ENCODE peak calls at places on chromosomes 7 and 10, in four cellular contexts. One of them, this sample, is unnamed.
A peak's percentile ranks its signal among the peaks of the same experiment; 100 is the strongest.

GRCh38 chr10:33240931-33241330 is 93.5 kb downstream of the NRP1 start:
- DNase-seq in mammary epithelial cell: no peak
- DNase-seq in cardiac muscle cell: peak; percentile 56
- DNase-seq in IMR-90: peak; percentile 46
- DNase-seq in this sample: no peak

GRCh38 chr7:127591189-127591588 is 2.3 kb upstream of the FSCN3 start:
- DNase-seq in mammary epithelial cell: no peak
- DNase-seq in cardiac muscle cell: no peak
- DNase-seq in IMR-90: no peak
- DNase-seq in this sample: no peak

GRCh38 chr7:41313171-41313570 is 389.7 kb downstream of the INHBA start:
- DNase-seq in mammary epithelial cell: no peak
- DNase-seq in cardiac muscle cell: no peak
- DNase-seq in IMR-90: peak; percentile 45
- DNase-seq in this sample: no peak

GRCh38 chr10:131494451-131494850 is 182.9 kb upstream of the TCERG1L start:
- DNase-seq in mammary epithelial cell: no peak
- DNase-seq in cardiac muscle cell: no peak
- DNase-seq in IMR-90: no peak
- DNase-seq in this sample: no peak

GRCh38 chr10:52400564-52400963 is 86.5 kb downstream of the DKK1 start:
- DNase-seq in mammary epithelial cell: peak; percentile 16
- DNase-seq in cardiac muscle cell: peak; percentile 50
- DNase-seq in IMR-90: peak; percentile 50
- DNase-seq in this sample: no peak

GRCh38 chr10:109411897-109412296 is 511.4 kb downstream of the XPNPEP1 start:
- DNase-seq in mammary epithelial cell: no peak
- DNase-seq in cardiac muscle cell: no peak
- DNase-seq in IMR-90: no peak
- DNase-seq in this sample: no peak

GRCh38 chr7:12685550-12685949 is 1.9 kb upstream of the ARL4A start:
- DNase-seq in mammary epithelial cell: no peak
- DNase-seq in cardiac muscle cell: peak; percentile 71
- DNase-seq in IMR-90: peak; percentile 33
- DNase-seq in this sample: peak; percentile 47

GRCh38 chr10:99784025-99784730 is 1.7 kb downstream of the ABCC2 start:
- DNase-seq in mammary epithelial cell: peak; percentile 25
- DNase-seq in cardiac muscle cell: peak; percentile 84
- DNase-seq in IMR-90: peak; percentile 90
- DNase-seq in this sample: peak; percentile 26

GRCh38 chr7:41189866-41190265 is 513.0 kb downstream of the INHBA start:
- DNase-seq in mammary epithelial cell: peak; percentile 97
- DNase-seq in cardiac muscle cell: peak; percentile 91
- DNase-seq in IMR-90: peak; percentile 97
- DNase-seq in this sample: no peak

GRCh38 chr7:155489158-155489840 is 31.4 kb downstream of the EN2 start:
- DNase-seq in mammary epithelial cell: no peak
- DNase-seq in cardiac muscle cell: no peak
- DNase-seq in IMR-90: no peak
- DNase-seq in this sample: no peak

GRCh38 chr10:5355762-5356478 is 8.8 kb upstream of the UCN3 start:
- DNase-seq in mammary epithelial cell: no peak
- DNase-seq in cardiac muscle cell: no peak
- DNase-seq in IMR-90: no peak
- DNase-seq in this sample: no peak

GRCh38 chr7:115221484-115221883 is 299.6 kb downstream of the MDFIC start:
- DNase-seq in mammary epithelial cell: no peak
- DNase-seq in cardiac muscle cell: no peak
- DNase-seq in IMR-90: peak; percentile 54
- DNase-seq in this sample: no peak

GRCh38 chr7:94701555-94701973 is 45.6 kb upstream of the SGCE start:
- DNase-seq in mammary epithelial cell: peak; percentile 73
- DNase-seq in cardiac muscle cell: peak; percentile 90
- DNase-seq in IMR-90: peak; percentile 52
- DNase-seq in this sample: no peak

GRCh38 chr7:48832303-48832845 is 92.0 kb upstream of the CDC14C start:
- DNase-seq in mammary epithelial cell: no peak
- DNase-seq in cardiac muscle cell: no peak
- DNase-seq in IMR-90: no peak
- DNase-seq in this sample: no peak

GRCh38 chr7:30694218-30694745 is 12.0 kb upstream of the CRHR2 start:
- DNase-seq in mammary epithelial cell: no peak
- DNase-seq in cardiac muscle cell: no peak
- DNase-seq in IMR-90: no peak
- DNase-seq in this sample: peak; percentile 71

GRCh38 chr10:93991101-93991500 is 2.6 kb upstream of the PLCE1 start:
- DNase-seq in mammary epithelial cell: no peak
- DNase-seq in cardiac muscle cell: peak; percentile 43
- DNase-seq in IMR-90: no peak
- DNase-seq in this sample: no peak

GRCh38 chr10:14670551-14671240 is 104.0 kb downstream of the FAM107B start:
- DNase-seq in mammary epithelial cell: no peak
- DNase-seq in cardiac muscle cell: peak; percentile 10
- DNase-seq in IMR-90: peak; percentile 82
- DNase-seq in this sample: no peak

GRCh38 chr7:2585446-2585845 is 26.7 kb downstream of the IQCE start:
- DNase-seq in mammary epithelial cell: no peak
- DNase-seq in cardiac muscle cell: no peak
- DNase-seq in IMR-90: no peak
- DNase-seq in this sample: no peak

GRCh38 chr7:101085000-101085948 is at the start of gene TRIM56:
- DNase-seq in mammary epithelial cell: peak; percentile 100
- DNase-seq in cardiac muscle cell: peak; percentile 89
- DNase-seq in IMR-90: peak; percentile 74
- DNase-seq in this sample: peak; percentile 96

GRCh38 chr10:101120884-101121660 is 10.0 kb upstream of the TLX1 start:
- DNase-seq in mammary epithelial cell: no peak
- DNase-seq in cardiac muscle cell: no peak
- DNase-seq in IMR-90: no peak
- DNase-seq in this sample: no peak

GRCh38 chr10:101123085-101123814 is 7.8 kb upstream of the TLX1 start:
- DNase-seq in mammary epithelial cell: no peak
- DNase-seq in cardiac muscle cell: no peak
- DNase-seq in IMR-90: no peak
- DNase-seq in this sample: no peak

GRCh38 chr10:101123815-101124617 is 7.1 kb upstream of the TLX1 start:
- DNase-seq in mammary epithelial cell: no peak
- DNase-seq in cardiac muscle cell: no peak
- DNase-seq in IMR-90: no peak
- DNase-seq in this sample: no peak

GRCh38 chr10:101121661-101122045 is 9.4 kb upstream of the TLX1 start:
- DNase-seq in mammary epithelial cell: no peak
- DNase-seq in cardiac muscle cell: no peak
- DNase-seq in IMR-90: no peak
- DNase-seq in this sample: no peak

GRCh38 chr10:101122270-101123084 is 8.6 kb upstream of the TLX1 start:
- DNase-seq in mammary epithelial cell: no peak
- DNase-seq in cardiac muscle cell: no peak
- DNase-seq in IMR-90: no peak
- DNase-seq in this sample: no peak
- H3K27me3 ChIP-seq in mammary epithelial cell: peaks cover 33% of the 10 kb centered on the region
- H3K27me3 ChIP-seq in cardiac muscle cell: peaks cover 100% of the 10 kb centered on the region
- H3K27me3 ChIP-seq in IMR-90: peaks cover 94% of the 10 kb centered on the region
- H3K27me3 ChIP-seq in this sample: peaks cover 22% of the 10 kb centered on the region

GRCh38 chr7:5591547-5591899 is 167.9 kb upstream of the TNRC18 start:
- DNase-seq in mammary epithelial cell: peak; percentile 76
- DNase-seq in cardiac muscle cell: peak; percentile 92
- DNase-seq in IMR-90: peak; percentile 80
- DNase-seq in this sample: peak; percentile 48
- H3K27ac ChIP-seq in mammary epithelial cell: no peak overlapping the region
- H3K27ac ChIP-seq in cardiac muscle cell: peak overlapping the region; percentile 86
- H3K27ac ChIP-seq in IMR-90: peak overlapping the region; percentile 48
- H3K27ac ChIP-seq in this sample: peak overlapping the region; percentile 29

DNA sequence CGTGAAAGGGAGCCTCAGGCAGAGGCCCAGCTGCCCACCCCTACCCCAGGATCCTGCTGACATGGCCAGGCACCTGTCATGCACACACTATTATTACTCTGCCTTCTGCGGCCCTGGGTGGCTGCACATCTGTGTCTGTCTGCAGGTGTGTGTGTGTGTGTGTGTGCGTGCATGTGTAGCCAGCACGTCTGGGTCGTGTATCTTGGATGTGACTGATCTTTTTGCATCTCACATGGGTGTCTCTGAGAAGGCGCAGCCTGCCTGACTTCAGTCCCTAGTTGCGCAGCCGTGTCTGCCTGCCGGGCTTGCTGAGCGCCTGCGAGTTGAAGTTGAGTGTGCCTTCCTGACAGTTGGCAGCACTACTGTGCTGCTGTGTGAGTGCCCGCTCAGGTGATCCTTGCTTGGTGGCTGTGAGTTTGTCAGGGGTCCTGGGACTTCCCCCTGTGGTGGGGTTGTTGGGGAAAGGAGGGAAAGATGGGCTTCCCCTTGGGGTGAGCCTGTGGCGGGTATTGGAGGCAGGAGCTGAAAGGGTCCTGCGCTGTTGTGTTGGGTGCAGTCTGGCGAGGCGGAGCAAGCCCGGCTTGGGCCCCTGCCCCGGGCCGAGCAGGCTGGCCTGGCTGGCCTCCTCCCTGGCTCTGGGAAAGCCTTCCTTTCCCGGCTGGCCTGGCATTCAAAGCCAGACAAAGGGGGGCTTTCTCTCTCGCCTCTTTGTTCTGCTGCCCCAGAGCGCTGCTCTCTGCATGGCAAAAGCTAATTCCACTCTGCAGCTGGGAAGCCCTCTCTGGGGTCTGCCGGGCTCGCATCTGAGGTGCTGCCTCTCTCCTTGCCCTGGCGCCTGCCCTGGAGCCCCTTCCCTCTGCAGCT is 4.8 kb downstream of the TRIM8 start:
- DNase-seq in mammary epithelial cell: no peak
- DNase-seq in cardiac muscle cell: no peak
- DNase-seq in IMR-90: no peak
- DNase-seq in this sample: peak; percentile 61
- H3K4me3 ChIP-seq in mammary epithelial cell: no peak overlapping the region
- H3K4me3 ChIP-seq in cardiac muscle cell: no peak overlapping the region
- H3K4me3 ChIP-seq in IMR-90: peak overlapping the region; percentile 15
- H3K4me3 ChIP-seq in this sample: no peak overlapping the region

GRCh38 chr7:20216637-20217036 is 547 bp downstream of the MACC1 start:
- DNase-seq in mammary epithelial cell: no peak
- DNase-seq in cardiac muscle cell: no peak
- DNase-seq in IMR-90: no peak
- DNase-seq in this sample: no peak

GRCh38 chr7:20214787-20215669 is 2.2 kb downstream of the MACC1 start:
- DNase-seq in mammary epithelial cell: peak; percentile 69
- DNase-seq in cardiac muscle cell: no peak
- DNase-seq in IMR-90: no peak
- DNase-seq in this sample: no peak

GRCh38 chr7:20211376-20211775 is 5.8 kb downstream of the MACC1 start:
- DNase-seq in mammary epithelial cell: no peak
- DNase-seq in cardiac muscle cell: no peak
- DNase-seq in IMR-90: no peak
- DNase-seq in this sample: no peak

GRCh38 chr7:20214132-20214531 is 3.1 kb downstream of the MACC1 start:
- DNase-seq in mammary epithelial cell: no peak
- DNase-seq in cardiac muscle cell: no peak
- DNase-seq in IMR-90: no peak
- DNase-seq in this sample: no peak

GRCh38 chr7:20213378-20213777 is 3.8 kb downstream of the MACC1 start:
- DNase-seq in mammary epithelial cell: no peak
- DNase-seq in cardiac muscle cell: no peak
- DNase-seq in IMR-90: no peak
- DNase-seq in this sample: no peak
- H3K27me3 ChIP-seq in mammary epithelial cell: no peaks in the 10 kb centered on the region
- H3K27me3 ChIP-seq in cardiac muscle cell: no peaks in the 10 kb centered on the region
- H3K27me3 ChIP-seq in IMR-90: no peaks in the 10 kb centered on the region
- H3K27me3 ChIP-seq in this sample: no peaks in the 10 kb centered on the region

This sample was measured in body of pancreas.